ENCODE peak calls at places on chromosomes 12 and 14, in ten cellular contexts. P, N, W, I, K, B, E, Q, U and F are unnamed samples.

GRCh38 chr14:69489495-69489894 is 5.0 kb downstream of the PLEKHD1 start:
- DNase-seq in P (no peak), N (no peak), W (peak), I (no peak), K (no peak), B (no peak), E (no peak), Q (no peak), U (no peak), F (no peak)

GRCh38 chr12:117643971-117644370 is 282.5 kb upstream of the NOS1 start:
- DNase-seq in P (no peak), N (no peak), W (no peak), I (no peak), K (no peak), B (no peak), E (no peak), Q (no peak), U (no peak), F (no peak)

GRCh38 chr12:32302218-32302826 is 97.0 kb upstream of the FGD4 start:
- DNase-seq in P (peak), N (peak), W (peak), I (no peak), K (peak), B (peak), E (peak), Q (no peak), U (peak), F (no peak)

GRCh38 chr12:34290191-34290995 is 268.1 kb downstream of the ALG10 start:
- DNase-seq in P (no peak), N (no peak), W (no peak), I (no peak), K (peak), B (no peak), E (no peak), Q (no peak), U (no peak), F (peak)

GRCh38 chr14:78448483-78449094 is 278.4 kb downstream of the NRXN3 start:
- DNase-seq in P (peak), N (peak), W (peak), I (peak), K (peak), B (no peak), E (peak), Q (no peak), U (peak), F (no peak)

GRCh38 chr14:55580401-55581010 is 499 bp downstream of the KTN1 start:
- DNase-seq in P (peak), N (peak), W (peak), I (peak), K (peak), B (no peak), E (peak), Q (peak), U (no peak), F (peak)

GRCh38 chr12:101166866-101167265 is 43.2 kb downstream of the SLC5A8 start:
- DNase-seq in P (no peak), N (no peak), W (no peak), I (no peak), K (no peak), B (no peak), E (no peak), Q (no peak), U (no peak), F (no peak)

GRCh38 chr12:4421590-4422031 is 24.0 kb downstream of the FGF6 start:
- DNase-seq in P (no peak), N (peak), W (peak), I (no peak), K (peak), B (peak), E (peak), Q (no peak), U (peak), F (no peak)

GRCh38 chr14:22143360-22143759 is 445.7 kb downstream of the DAD1 start:
- DNase-seq in P (no peak), N (no peak), W (no peak), I (no peak), K (no peak), B (peak), E (no peak), Q (no peak), U (no peak), F (no peak)

GRCh38 chr14:93302688-93303581 is 29.9 kb downstream of the BTBD7 start:
- DNase-seq in P (no peak), N (no peak), W (no peak), I (no peak), K (no peak), B (no peak), E (no peak), Q (no peak), U (no peak), F (no peak)

GRCh38 chr12:6104027-6104426 is 20.4 kb downstream of the VWF start:
- DNase-seq in P (no peak), N (no peak), W (no peak), I (no peak), K (no peak), B (no peak), E (no peak), Q (no peak), U (peak), F (no peak)

GRCh38 chr14:33556382-33557121 is 394.3 kb downstream of the EGLN3 start:
- DNase-seq in P (no peak), N (peak), W (no peak), I (no peak), K (no peak), B (peak), E (peak), Q (no peak), U (peak), F (no peak)

GRCh38 chr12:9123741-9124140 is 8.0 kb upstream of the A2M start:
- DNase-seq in P (no peak), N (no peak), W (no peak), I (no peak), K (no peak), B (no peak), E (no peak), Q (no peak), U (no peak), F (no peak)

GRCh38 chr12:48717252-48717695 is 767 bp upstream of the CCNT1 start:
- DNase-seq in P (no peak), N (no peak), W (peak), I (no peak), K (no peak), B (peak), E (peak), Q (no peak), U (peak), F (no peak)

GRCh38 chr12:48712209-48712608 is 4.3 kb downstream of the CCNT1 start:
- DNase-seq in P (no peak), N (no peak), W (no peak), I (no peak), K (no peak), B (no peak), E (no peak), Q (no peak), U (no peak), F (no peak)

GRCh38 chr12:48716168-48716492 is 377 bp downstream of the CCNT1 start:
- DNase-seq in P (no peak), N (no peak), W (no peak), I (no peak), K (no peak), B (no peak), E (no peak), Q (no peak), U (no peak), F (no peak)

DNA sequence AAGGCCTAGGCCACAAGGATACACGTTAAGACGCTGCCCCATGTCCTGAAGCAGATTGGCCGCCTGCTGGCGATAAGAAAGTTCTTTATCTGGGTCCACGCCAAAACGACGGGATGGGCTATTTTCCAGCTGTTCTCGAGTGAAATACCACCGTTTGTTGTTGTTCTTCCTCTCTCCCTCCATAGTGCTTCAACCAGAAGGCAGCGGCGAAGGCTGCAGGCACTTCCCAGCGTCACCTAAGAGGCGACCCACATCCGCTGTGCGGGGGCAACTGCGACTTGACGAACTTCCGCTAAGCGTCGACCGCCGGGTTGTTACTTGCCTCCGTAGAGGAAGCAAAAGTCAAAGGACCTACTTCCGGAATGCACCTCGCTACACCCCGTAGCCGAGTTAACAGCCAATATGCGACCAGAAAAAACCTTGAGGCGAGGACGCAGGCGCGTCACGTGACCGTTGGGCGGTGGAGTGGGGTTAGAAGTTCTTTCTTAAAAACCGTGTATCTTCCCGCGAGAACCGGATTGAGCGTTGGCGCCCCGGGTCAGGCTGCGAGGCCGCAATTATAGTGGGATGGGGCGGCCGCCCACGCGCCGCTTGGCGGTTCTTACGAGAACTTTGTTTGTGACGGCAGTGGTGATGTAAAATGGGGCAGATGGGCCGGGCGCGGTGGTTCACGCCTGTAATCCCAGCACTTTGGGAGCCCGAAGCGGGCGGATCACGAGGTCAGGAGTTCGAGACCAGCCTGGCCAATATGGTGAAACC is at the start of gene CCNT1:
- DNase-seq in P (peak), N (peak), W (peak), I (peak), K (peak), B (peak), E (peak), Q (peak), U (peak), F (peak)
- TF ChIP-seq CTCF in P (no peak), N (peak), W (no peak), I (peak), K (peak), B (peak), E (no peak), Q (no peak), U (peak), F (peak)

GRCh38 chr14:36975834-36976233 is 196.6 kb downstream of the SLC25A21 start:
- DNase-seq in P (no peak), N (no peak), W (no peak), I (no peak), K (no peak), B (no peak), E (no peak), Q (no peak), U (peak), F (no peak)
- TF ChIP-seq CTCF in P (no peak), N (no peak), W (no peak), I (no peak), K (no peak), B (peak), E (no peak), Q (no peak), U (peak), F (no peak)

GRCh38 chr14:103542545-103543088 is 13.6 kb downstream of the TRMT61A start:
- DNase-seq in P (peak), N (peak), W (no peak), I (no peak), K (no peak), B (no peak), E (no peak), Q (no peak), U (no peak), F (no peak)

GRCh38 chr14:103540816-103541493 is 12.0 kb downstream of the TRMT61A start:
- DNase-seq in P (no peak), N (no peak), W (no peak), I (no peak), K (no peak), B (no peak), E (no peak), Q (no peak), U (no peak), F (no peak)

GRCh38 chr14:103543140-103543539 is 14.1 kb downstream of the TRMT61A start:
- DNase-seq in P (no peak), N (peak), W (no peak), I (no peak), K (no peak), B (no peak), E (no peak), Q (no peak), U (no peak), F (no peak)

GRCh38 chr14:103541494-103541943 is 12.5 kb downstream of the TRMT61A start:
- DNase-seq in P (no peak), N (peak), W (no peak), I (no peak), K (no peak), B (no peak), E (no peak), Q (no peak), U (no peak), F (no peak)

GRCh38 chr14:103541944-103542544 is 13.0 kb downstream of the TRMT61A start:
- DNase-seq in P (no peak), N (peak), W (no peak), I (no peak), K (no peak), B (no peak), E (no peak), Q (no peak), U (no peak), F (no peak)
- TF ChIP-seq CTCF in P (no peak), N (no peak), W (no peak), I (no peak), K (no peak), B (peak), E (no peak), Q (no peak), U (no peak), F (no peak)

GRCh38 chr12:69986109-69986508 is 161.1 kb downstream of the MYRFL start:
- DNase-seq in P (no peak), N (no peak), W (no peak), I (no peak), K (no peak), B (no peak), E (no peak), Q (no peak), U (no peak), F (no peak)

GRCh38 chr12:69988601-69989194 is 163.7 kb downstream of the MYRFL start:
- DNase-seq in P (no peak), N (no peak), W (no peak), I (no peak), K (no peak), B (peak), E (peak), Q (no peak), U (peak), F (no peak)

GRCh38 chr12:69987453-69988102 is 162.6 kb downstream of the MYRFL start:
- DNase-seq in P (no peak), N (no peak), W (no peak), I (peak), K (peak), B (peak), E (peak), Q (no peak), U (peak), F (no peak)

GRCh38 chr12:69984216-69984615 is 159.2 kb downstream of the MYRFL start:
- DNase-seq in P (no peak), N (no peak), W (no peak), I (no peak), K (no peak), B (no peak), E (no peak), Q (no peak), U (no peak), F (no peak)

DNA sequence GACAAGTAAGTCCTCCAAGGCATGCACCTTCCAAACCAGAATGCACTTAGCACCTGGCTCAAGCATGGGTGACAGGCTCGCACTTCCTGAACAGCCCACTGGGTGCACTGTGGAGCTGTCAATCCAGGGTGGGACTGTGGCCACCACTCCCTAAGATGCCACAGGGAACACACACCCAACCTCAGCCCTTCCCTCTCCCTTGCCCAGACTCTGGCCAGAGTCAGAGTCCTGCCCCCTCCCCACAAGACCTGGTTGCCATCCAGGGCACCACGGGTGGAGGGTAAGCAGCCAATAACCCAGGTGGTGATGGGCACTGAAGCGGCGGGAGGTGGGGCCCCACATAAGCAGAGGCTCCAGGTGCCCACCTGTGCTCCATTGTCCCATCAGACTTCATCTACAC is 160.6 kb downstream of the MYRFL start:
- DNase-seq in P (peak), N (peak), W (peak), I (no peak), K (peak), B (no peak), E (no peak), Q (no peak), U (peak), F (no peak)
- TF ChIP-seq CTCF in P (peak), N (peak), W (peak), I (no peak), K (peak), B (peak), E (peak), Q (no peak), U (peak), F (peak)

GRCh38 chr12:45762185-45763110 is 32.9 kb downstream of the ARID2 start:
- DNase-seq in P (no peak), N (peak), W (peak), I (no peak), K (no peak), B (peak), E (peak), Q (no peak), U (peak), F (no peak)
- TF ChIP-seq CTCF in P (no peak), N (peak), W (peak), I (no peak), K (peak), B (peak), E (peak), Q (peak), U (peak), F (peak)

GRCh38 chr12:111275308-111275707 is 93.6 kb downstream of the PHETA1 start:
- DNase-seq in P (no peak), N (peak), W (no peak), I (no peak), K (no peak), B (no peak), E (no peak), Q (no peak), U (no peak), F (no peak)

GRCh38 chr12:111277570-111277969 is 91.3 kb downstream of the PHETA1 start:
- DNase-seq in P (no peak), N (no peak), W (no peak), I (no peak), K (no peak), B (no peak), E (no peak), Q (no peak), U (no peak), F (no peak)

GRCh38 chr12:111271674-111272418 is 97.0 kb downstream of the PHETA1 start:
- DNase-seq in P (no peak), N (no peak), W (no peak), I (no peak), K (no peak), B (no peak), E (no peak), Q (no peak), U (peak), F (no peak)

GRCh38 chr12:111276189-111276588 is 92.7 kb downstream of the PHETA1 start:
- DNase-seq in P (no peak), N (no peak), W (no peak), I (no peak), K (no peak), B (no peak), E (no peak), Q (no peak), U (peak), F (no peak)

DNA sequence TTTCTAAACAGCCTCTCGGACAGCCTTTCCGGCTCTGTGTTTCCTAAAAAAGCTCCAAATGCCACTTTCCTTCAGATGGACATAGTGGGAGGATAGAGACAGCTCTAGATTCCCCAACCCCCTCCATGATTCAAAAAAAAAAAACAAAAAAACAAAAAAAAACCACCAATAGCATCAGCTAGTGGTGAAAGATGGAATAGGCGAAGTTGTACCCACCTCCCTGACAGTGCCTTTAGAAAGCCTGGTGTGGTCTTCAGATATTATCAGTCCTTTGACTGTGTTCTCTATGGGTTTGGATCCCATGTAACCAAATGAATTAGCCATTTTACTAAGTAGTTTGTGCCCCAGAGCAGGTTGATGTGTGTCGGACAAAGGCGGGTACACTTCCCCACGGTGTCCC is 94.1 kb downstream of the PHETA1 start:
- DNase-seq in P (no peak), N (no peak), W (no peak), I (no peak), K (no peak), B (no peak), E (no peak), Q (no peak), U (peak), F (no peak)
- TF ChIP-seq CTCF in P (no peak), N (peak), W (peak), I (no peak), K (no peak), B (peak), E (peak), Q (no peak), U (peak), F (no peak)

DNA sequence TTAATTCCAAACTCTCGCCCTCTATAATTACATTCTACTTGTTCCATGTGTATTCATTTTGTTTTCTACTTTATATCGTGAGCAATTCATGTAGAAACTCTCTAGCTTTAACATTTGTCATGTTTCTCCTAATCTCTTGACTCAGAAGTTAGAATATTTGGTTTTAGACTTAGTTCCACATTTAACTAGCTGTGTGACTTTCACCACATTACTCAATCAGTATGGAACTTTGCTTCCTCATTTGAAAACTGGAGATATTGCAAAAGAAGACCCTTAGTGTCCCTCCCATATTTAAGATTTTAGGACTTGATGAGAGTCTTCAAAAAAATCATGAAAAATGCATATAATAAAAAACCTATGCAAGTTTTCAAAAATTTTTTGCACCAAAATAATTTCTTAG is 447.5 kb downstream of the GXYLT1 start:
- DNase-seq in P (no peak), N (no peak), W (no peak), I (no peak), K (no peak), B (no peak), E (no peak), Q (no peak), U (no peak), F (no peak)
- TF ChIP-seq CTCF in P (no peak), N (no peak), W (no peak), I (no peak), K (no peak), B (no peak), E (no peak), Q (no peak), U (no peak), F (no peak)

GRCh38 chr12:67161322-67161918 is 107.7 kb upstream of the CAND1 start:
- DNase-seq in P (peak), N (peak), W (peak), I (no peak), K (peak), B (peak), E (peak), Q (peak), U (peak), F (no peak)
- TF ChIP-seq CTCF in P (peak), N (peak), W (peak), I (no peak), K (peak), B (peak), E (peak), Q (peak), U (peak), F (peak)

GRCh38 chr12:20194171-20194570 is 174.2 kb upstream of the PDE3A start:
- DNase-seq in P (peak), N (peak), W (no peak), I (no peak), K (no peak), B (no peak), E (peak), Q (no peak), U (peak), F (no peak)
- TF ChIP-seq CTCF in P (no peak), N (peak), W (no peak), I (no peak), K (no peak), B (no peak), E (peak), Q (no peak), U (peak), F (no peak)

DNA sequence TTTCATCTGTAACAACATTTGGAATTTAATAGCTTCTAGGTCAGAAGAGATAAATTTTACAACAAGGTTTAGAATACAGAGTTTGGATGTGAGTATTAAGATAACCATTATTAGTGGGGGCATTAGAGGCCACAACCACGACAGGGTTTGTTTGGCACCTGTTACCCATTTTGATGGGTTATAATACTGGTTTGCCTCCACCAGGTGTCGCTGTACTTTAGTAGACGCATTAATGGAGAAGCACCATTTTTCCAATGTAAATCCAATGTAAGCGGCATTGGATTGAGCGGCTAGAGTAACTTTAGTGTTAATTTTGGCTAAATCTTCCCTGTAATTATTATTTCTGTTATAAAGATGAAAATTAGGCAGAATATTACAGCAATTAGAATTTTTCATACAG is 136.2 kb downstream of the SLCO1B3 start:
- DNase-seq in P (peak), N (peak), W (peak), I (no peak), K (peak), B (no peak), E (peak), Q (no peak), U (peak), F (no peak)
- TF ChIP-seq CTCF in P (peak), N (peak), W (peak), I (no peak), K (peak), B (peak), E (peak), Q (no peak), U (peak), F (peak)